ENCODE peak calls at places on chromosomes 2 and 18, in nine cellular contexts. One of them, this sample, is unnamed.

GRCh38 chr2:169815849-169816248 is 8.9 kb downstream of the METTL5 start:
- DNase-seq in mammary epithelial cell: peak; percentile 90
- DNase-seq in foreskin fibroblast: peak; percentile 90
- DNase-seq in suprapubic skin: no peak
- DNase-seq in tibial artery: no peak
- DNase-seq in right cardiac atrium: no peak
- DNase-seq in fibroblast of the aortic adventitia: peak; percentile 43
- DNase-seq in A673: no peak
- DNase-seq in fibroblast of mammary gland: peak; percentile 89
- DNase-seq in this sample: no peak

GRCh38 chr2:240988146-240988545 is 10.3 kb upstream of the SNED1 start:
- DNase-seq in mammary epithelial cell: peak; percentile 34
- DNase-seq in foreskin fibroblast: peak; percentile 62
- DNase-seq in suprapubic skin: peak; percentile 56
- DNase-seq in tibial artery: peak; percentile 18
- DNase-seq in right cardiac atrium: peak; percentile 8
- DNase-seq in fibroblast of the aortic adventitia: peak; percentile 44
- DNase-seq in A673: no peak
- DNase-seq in fibroblast of mammary gland: peak; percentile 54
- DNase-seq in this sample: no peak

GRCh38 chr2:47011696-47012095 is 96.1 kb upstream of the MCFD2 start:
- DNase-seq in mammary epithelial cell: no peak
- DNase-seq in foreskin fibroblast: no peak
- DNase-seq in suprapubic skin: no peak
- DNase-seq in tibial artery: no peak
- DNase-seq in right cardiac atrium: no peak
- DNase-seq in fibroblast of the aortic adventitia: no peak
- DNase-seq in A673: no peak
- DNase-seq in fibroblast of mammary gland: no peak
- DNase-seq in this sample: no peak

GRCh38 chr2:65103013-65103720 is 26.7 kb downstream of the RAB1A start:
- DNase-seq in mammary epithelial cell: no peak
- DNase-seq in foreskin fibroblast: peak; percentile 38
- DNase-seq in suprapubic skin: no peak
- DNase-seq in tibial artery: no peak
- DNase-seq in right cardiac atrium: no peak
- DNase-seq in fibroblast of the aortic adventitia: no peak
- DNase-seq in A673: no peak
- DNase-seq in fibroblast of mammary gland: no peak
- DNase-seq in this sample: no peak

GRCh38 chr2:230158468-230158867 is 61.3 kb downstream of the SP110 start:
- DNase-seq in mammary epithelial cell: no peak
- DNase-seq in foreskin fibroblast: no peak
- DNase-seq in suprapubic skin: no peak
- DNase-seq in tibial artery: no peak
- DNase-seq in right cardiac atrium: no peak
- DNase-seq in fibroblast of the aortic adventitia: no peak
- DNase-seq in A673: no peak
- DNase-seq in fibroblast of mammary gland: no peak
- DNase-seq in this sample: no peak

GRCh38 chr2:233470007-233470687 is 96.4 kb downstream of the USP40 start:
- DNase-seq in mammary epithelial cell: no peak
- DNase-seq in foreskin fibroblast: peak; percentile 36
- DNase-seq in suprapubic skin: peak; percentile 61
- DNase-seq in tibial artery: peak; percentile 51
- DNase-seq in right cardiac atrium: peak; percentile 68
- DNase-seq in fibroblast of the aortic adventitia: peak; percentile 3
- DNase-seq in A673: no peak
- DNase-seq in fibroblast of mammary gland: no peak
- DNase-seq in this sample: no peak

GRCh38 chr2:127428057-127428814 is 10.0 kb downstream of the PROC start:
- DNase-seq in mammary epithelial cell: no peak
- DNase-seq in foreskin fibroblast: no peak
- DNase-seq in suprapubic skin: no peak
- DNase-seq in tibial artery: no peak
- DNase-seq in right cardiac atrium: no peak
- DNase-seq in fibroblast of the aortic adventitia: no peak
- DNase-seq in A673: no peak
- DNase-seq in fibroblast of mammary gland: no peak
- DNase-seq in this sample: no peak

GRCh38 chr2:164840930-164841718 is 499 bp downstream of the COBLL1 start:
- DNase-seq in mammary epithelial cell: peak; percentile 73
- DNase-seq in foreskin fibroblast: peak; percentile 79
- DNase-seq in suprapubic skin: peak; percentile 73
- DNase-seq in tibial artery: peak; percentile 82
- DNase-seq in right cardiac atrium: peak; percentile 78
- DNase-seq in fibroblast of the aortic adventitia: peak; percentile 64
- DNase-seq in A673: peak; percentile 90
- DNase-seq in fibroblast of mammary gland: peak; percentile 27
- DNase-seq in this sample: peak; percentile 12

GRCh38 chr2:173218331-173219056 is 136.2 kb upstream of the CDCA7 start:
- DNase-seq in mammary epithelial cell: peak; percentile 40
- DNase-seq in foreskin fibroblast: no peak
- DNase-seq in suprapubic skin: no peak
- DNase-seq in tibial artery: no peak
- DNase-seq in right cardiac atrium: peak; percentile 30
- DNase-seq in fibroblast of the aortic adventitia: peak; percentile 24
- DNase-seq in A673: peak; percentile 61
- DNase-seq in fibroblast of mammary gland: peak; percentile 25
- DNase-seq in this sample: no peak

GRCh38 chr2:98026292-98026691 is 30.5 kb upstream of the TMEM131 start:
- DNase-seq in mammary epithelial cell: no peak
- DNase-seq in foreskin fibroblast: no peak
- DNase-seq in suprapubic skin: no peak
- DNase-seq in tibial artery: no peak
- DNase-seq in right cardiac atrium: no peak
- DNase-seq in fibroblast of the aortic adventitia: peak; percentile 45
- DNase-seq in A673: no peak
- DNase-seq in fibroblast of mammary gland: no peak
- DNase-seq in this sample: no peak

GRCh38 chr2:221276601-221277000 is 295.5 kb downstream of the EPHA4 start:
- DNase-seq in mammary epithelial cell: no peak
- DNase-seq in foreskin fibroblast: no peak
- DNase-seq in suprapubic skin: no peak
- DNase-seq in tibial artery: no peak
- DNase-seq in right cardiac atrium: no peak
- DNase-seq in fibroblast of the aortic adventitia: no peak
- DNase-seq in A673: no peak
- DNase-seq in fibroblast of mammary gland: no peak
- DNase-seq in this sample: no peak

GRCh38 chr2:221283896-221284295 is 288.2 kb downstream of the EPHA4 start:
- DNase-seq in mammary epithelial cell: no peak
- DNase-seq in foreskin fibroblast: peak; percentile 18
- DNase-seq in suprapubic skin: no peak
- DNase-seq in tibial artery: no peak
- DNase-seq in right cardiac atrium: no peak
- DNase-seq in fibroblast of the aortic adventitia: no peak
- DNase-seq in A673: no peak
- DNase-seq in fibroblast of mammary gland: no peak
- DNase-seq in this sample: no peak

GRCh38 chr2:221285156-221285555 is 286.9 kb downstream of the EPHA4 start:
- DNase-seq in mammary epithelial cell: no peak
- DNase-seq in foreskin fibroblast: peak; percentile 30
- DNase-seq in suprapubic skin: no peak
- DNase-seq in tibial artery: no peak
- DNase-seq in right cardiac atrium: no peak
- DNase-seq in fibroblast of the aortic adventitia: no peak
- DNase-seq in A673: no peak
- DNase-seq in fibroblast of mammary gland: no peak
- DNase-seq in this sample: no peak

GRCh38 chr2:221282386-221282785 is 289.7 kb downstream of the EPHA4 start:
- DNase-seq in mammary epithelial cell: no peak
- DNase-seq in foreskin fibroblast: no peak
- DNase-seq in suprapubic skin: no peak
- DNase-seq in tibial artery: no peak
- DNase-seq in right cardiac atrium: no peak
- DNase-seq in fibroblast of the aortic adventitia: no peak
- DNase-seq in A673: no peak
- DNase-seq in fibroblast of mammary gland: no peak
- DNase-seq in this sample: no peak
- H3K4me3 ChIP-seq in mammary epithelial cell: no peak overlapping the region
- H3K4me3 ChIP-seq in foreskin fibroblast: no peak overlapping the region
- H3K4me3 ChIP-seq in suprapubic skin: no peak overlapping the region
- H3K4me3 ChIP-seq in tibial artery: no peak overlapping the region
- H3K4me3 ChIP-seq in right cardiac atrium: no peak overlapping the region
- H3K4me3 ChIP-seq in fibroblast of the aortic adventitia: no peak overlapping the region
- H3K4me3 ChIP-seq in A673: no peak overlapping the region
- H3K4me3 ChIP-seq in fibroblast of mammary gland: no peak overlapping the region
- H3K4me3 ChIP-seq in this sample: no peak overlapping the region

GRCh38 chr18:68764016-68764415 is 33.9 kb upstream of the CCDC102B start:
- DNase-seq in mammary epithelial cell: peak; percentile 10
- DNase-seq in foreskin fibroblast: peak; percentile 62
- DNase-seq in suprapubic skin: no peak
- DNase-seq in tibial artery: no peak
- DNase-seq in right cardiac atrium: no peak
- DNase-seq in fibroblast of the aortic adventitia: peak; percentile 71
- DNase-seq in A673: peak; percentile 62
- DNase-seq in fibroblast of mammary gland: peak; percentile 66
- DNase-seq in this sample: no peak
- H3K4me3 ChIP-seq in mammary epithelial cell: no peak overlapping the region
- H3K4me3 ChIP-seq in foreskin fibroblast: no peak overlapping the region
- H3K4me3 ChIP-seq in suprapubic skin: no peak overlapping the region
- H3K4me3 ChIP-seq in tibial artery: no peak overlapping the region
- H3K4me3 ChIP-seq in right cardiac atrium: no peak overlapping the region
- H3K4me3 ChIP-seq in fibroblast of the aortic adventitia: no peak overlapping the region
- H3K4me3 ChIP-seq in A673: no peak overlapping the region
- H3K4me3 ChIP-seq in fibroblast of mammary gland: no peak overlapping the region
- H3K4me3 ChIP-seq in this sample: no peak overlapping the region

DNA sequence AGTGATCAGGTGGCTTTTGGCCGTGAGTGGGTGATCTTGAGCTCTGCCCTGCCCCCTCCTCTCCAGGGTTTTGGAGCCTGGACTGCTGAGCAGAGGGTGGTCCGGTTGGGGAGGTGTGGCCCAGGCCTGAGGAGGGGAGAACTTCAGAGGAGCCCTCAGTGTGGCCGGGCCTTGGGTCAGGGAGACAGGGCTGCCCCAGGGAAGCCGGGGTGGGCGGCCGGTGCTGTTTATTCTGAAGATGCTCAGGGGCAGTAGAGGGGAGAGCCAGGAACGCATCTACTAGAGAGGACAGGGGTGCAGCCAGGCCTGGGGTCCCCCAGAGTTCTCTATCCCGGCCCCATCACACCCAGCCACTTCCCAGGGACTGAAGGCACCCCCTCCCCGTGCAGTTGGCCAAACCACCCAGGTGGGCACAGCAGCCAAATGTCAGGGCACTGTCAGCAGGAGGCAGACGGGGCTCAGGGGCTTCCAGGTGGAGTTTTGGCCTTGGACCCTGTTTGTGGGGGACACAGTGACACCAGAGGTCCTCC is 971 bp downstream of the ERFE start:
- DNase-seq in mammary epithelial cell: no peak
- DNase-seq in foreskin fibroblast: no peak
- DNase-seq in suprapubic skin: no peak
- DNase-seq in tibial artery: no peak
- DNase-seq in right cardiac atrium: no peak
- DNase-seq in fibroblast of the aortic adventitia: no peak
- DNase-seq in A673: no peak
- DNase-seq in fibroblast of mammary gland: no peak
- DNase-seq in this sample: no peak
- H3K4me3 ChIP-seq in mammary epithelial cell: no peak overlapping the region
- H3K4me3 ChIP-seq in foreskin fibroblast: no peak overlapping the region
- H3K4me3 ChIP-seq in suprapubic skin: no peak overlapping the region
- H3K4me3 ChIP-seq in tibial artery: no peak overlapping the region
- H3K4me3 ChIP-seq in right cardiac atrium: no peak overlapping the region
- H3K4me3 ChIP-seq in fibroblast of the aortic adventitia: no peak overlapping the region
- H3K4me3 ChIP-seq in A673: peak overlapping the region; percentile 48
- H3K4me3 ChIP-seq in fibroblast of mammary gland: peak overlapping the region; percentile 38
- H3K4me3 ChIP-seq in this sample: no peak overlapping the region

GRCh38 chr18:11947214-11948119 is 33.8 kb upstream of the IMPA2 start:
- DNase-seq in mammary epithelial cell: peak; percentile 95
- DNase-seq in foreskin fibroblast: peak; percentile 96
- DNase-seq in suprapubic skin: peak; percentile 93
- DNase-seq in tibial artery: peak; percentile 95
- DNase-seq in right cardiac atrium: peak; percentile 96
- DNase-seq in fibroblast of the aortic adventitia: peak; percentile 99
- DNase-seq in A673: no peak
- DNase-seq in fibroblast of mammary gland: peak; percentile 99
- DNase-seq in this sample: peak; percentile 80
- H3K4me3 ChIP-seq in mammary epithelial cell: no peak overlapping the region
- H3K4me3 ChIP-seq in foreskin fibroblast: peak overlapping the region; percentile 26
- H3K4me3 ChIP-seq in suprapubic skin: peak overlapping the region; percentile 61
- H3K4me3 ChIP-seq in tibial artery: peak overlapping the region; percentile 49
- H3K4me3 ChIP-seq in right cardiac atrium: peak overlapping the region; percentile 52
- H3K4me3 ChIP-seq in fibroblast of the aortic adventitia: peak overlapping the region; percentile 63
- H3K4me3 ChIP-seq in A673: no peak overlapping the region
- H3K4me3 ChIP-seq in fibroblast of mammary gland: peak overlapping the region; percentile 56
- H3K4me3 ChIP-seq in this sample: peak overlapping the region; percentile 85

DNA sequence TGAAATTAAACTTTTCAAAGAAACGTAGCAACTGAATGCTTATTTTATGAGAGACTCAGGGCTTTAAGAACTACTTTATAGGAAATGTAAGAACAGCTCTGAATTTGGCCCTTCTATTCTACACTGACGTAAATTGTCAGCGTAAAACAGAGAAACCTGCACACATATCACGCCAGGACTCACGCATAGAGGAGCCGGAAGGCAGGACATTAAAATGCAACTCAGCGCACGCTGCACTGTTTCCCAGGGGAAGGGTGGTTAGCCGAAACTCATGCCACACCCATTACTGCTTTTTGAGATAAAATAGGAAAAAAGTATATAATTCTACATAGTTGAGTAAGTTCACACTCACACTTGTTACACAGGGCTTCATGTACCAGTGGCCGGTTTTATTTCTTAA is 7.4 kb downstream of the TUBB6 start:
- DNase-seq in mammary epithelial cell: no peak
- DNase-seq in foreskin fibroblast: no peak
- DNase-seq in suprapubic skin: no peak
- DNase-seq in tibial artery: no peak
- DNase-seq in right cardiac atrium: peak; percentile 68
- DNase-seq in fibroblast of the aortic adventitia: peak; percentile 91
- DNase-seq in A673: no peak
- DNase-seq in fibroblast of mammary gland: peak; percentile 60
- DNase-seq in this sample: no peak
- H3K4me3 ChIP-seq in mammary epithelial cell: no peak overlapping the region
- H3K4me3 ChIP-seq in foreskin fibroblast: no peak overlapping the region
- H3K4me3 ChIP-seq in suprapubic skin: no peak overlapping the region
- H3K4me3 ChIP-seq in tibial artery: no peak overlapping the region
- H3K4me3 ChIP-seq in right cardiac atrium: no peak overlapping the region
- H3K4me3 ChIP-seq in fibroblast of the aortic adventitia: no peak overlapping the region
- H3K4me3 ChIP-seq in A673: no peak overlapping the region
- H3K4me3 ChIP-seq in fibroblast of mammary gland: no peak overlapping the region
- H3K4me3 ChIP-seq in this sample: peak overlapping the region; percentile 35

GRCh38 chr2:190181066-190181681 is 118.6 kb upstream of the MSTN start:
- DNase-seq in mammary epithelial cell: no peak
- DNase-seq in foreskin fibroblast: peak; percentile 64
- DNase-seq in suprapubic skin: peak; percentile 87
- DNase-seq in tibial artery: no peak
- DNase-seq in right cardiac atrium: no peak
- DNase-seq in fibroblast of the aortic adventitia: no peak
- DNase-seq in A673: peak; percentile 26
- DNase-seq in fibroblast of mammary gland: peak; percentile 42
- DNase-seq in this sample: no peak
- H3K4me3 ChIP-seq in mammary epithelial cell: peak overlapping the region; percentile 16
- H3K4me3 ChIP-seq in foreskin fibroblast: peak overlapping the region; percentile 57
- H3K4me3 ChIP-seq in suprapubic skin: peak overlapping the region; percentile 81
- H3K4me3 ChIP-seq in tibial artery: peak overlapping the region; percentile 55
- H3K4me3 ChIP-seq in right cardiac atrium: peak overlapping the region; percentile 63
- H3K4me3 ChIP-seq in fibroblast of the aortic adventitia: peak overlapping the region; percentile 67
- H3K4me3 ChIP-seq in A673: peak overlapping the region; percentile 58
- H3K4me3 ChIP-seq in fibroblast of mammary gland: peak overlapping the region; percentile 61
- H3K4me3 ChIP-seq in this sample: peak overlapping the region; percentile 90

DNA sequence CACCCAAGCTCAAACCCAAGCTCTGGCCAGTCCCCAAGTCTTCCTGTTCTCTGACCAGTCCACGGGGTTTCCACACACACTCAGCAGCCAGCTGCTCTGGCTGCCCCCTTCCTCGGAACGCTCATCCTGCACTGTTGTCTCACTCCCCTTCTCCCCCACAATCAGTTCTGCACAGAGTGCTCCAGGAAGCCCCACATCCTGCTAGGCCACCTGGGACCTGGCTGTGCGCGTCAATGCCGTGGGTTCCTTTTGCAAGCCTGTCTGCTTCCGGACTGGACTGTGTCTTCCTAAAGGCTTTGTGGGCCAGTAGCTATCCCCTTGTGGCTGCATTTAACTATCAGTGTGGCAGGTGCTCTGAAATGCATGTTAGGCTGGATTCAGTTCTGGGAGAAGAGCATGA is 605.0 kb upstream of the RAB6C start:
- DNase-seq in mammary epithelial cell: no peak
- DNase-seq in foreskin fibroblast: no peak
- DNase-seq in suprapubic skin: no peak
- DNase-seq in tibial artery: no peak
- DNase-seq in right cardiac atrium: no peak
- DNase-seq in fibroblast of the aortic adventitia: no peak
- DNase-seq in A673: no peak
- DNase-seq in fibroblast of mammary gland: no peak
- DNase-seq in this sample: no peak
- H3K4me3 ChIP-seq in mammary epithelial cell: no peak overlapping the region
- H3K4me3 ChIP-seq in foreskin fibroblast: no peak overlapping the region
- H3K4me3 ChIP-seq in suprapubic skin: no peak overlapping the region
- H3K4me3 ChIP-seq in tibial artery: no peak overlapping the region
- H3K4me3 ChIP-seq in right cardiac atrium: no peak overlapping the region
- H3K4me3 ChIP-seq in fibroblast of the aortic adventitia: no peak overlapping the region
- H3K4me3 ChIP-seq in A673: no peak overlapping the region
- H3K4me3 ChIP-seq in fibroblast of mammary gland: no peak overlapping the region
- H3K4me3 ChIP-seq in this sample: no peak overlapping the region

This sample was measured in thoracic aorta.